ENCODE peak calls at places on chromosomes 3 and 15, in nine cellular contexts. One of them, this sample, is unnamed.

GRCh38 chr3:31533169-31533870 is 595 bp downstream of the STT3B start:
- DNase-seq in AG04450: no peak
- DNase-seq in A549: peak
- DNase-seq in uterus: peak
- DNase-seq in fibroblast of the aortic adventitia: no peak
- DNase-seq in body of pancreas: peak
- DNase-seq in H1: peak
- DNase-seq in psoas muscle: peak
- DNase-seq in fibroblast of villous mesenchyme: peak
- DNase-seq in this sample: peak

GRCh38 chr15:69595009-69595825 is 142.6 kb downstream of the RPLP1 start:
- DNase-seq in AG04450: no peak
- DNase-seq in body of pancreas: peak
- DNase-seq in psoas muscle: peak
- DNase-seq in A549: peak
- DNase-seq in uterus: peak
- DNase-seq in fibroblast of the aortic adventitia: peak
- DNase-seq in H1: no peak
- DNase-seq in fibroblast of villous mesenchyme: no peak
- DNase-seq in this sample: no peak

GRCh38 chr15:74013374-74013893 is 18.9 kb downstream of the PML start:
- DNase-seq in A549: no peak
- DNase-seq in fibroblast of villous mesenchyme: no peak
- DNase-seq in AG04450: no peak
- DNase-seq in uterus: no peak
- DNase-seq in H1: no peak
- DNase-seq in body of pancreas: no peak
- DNase-seq in psoas muscle: no peak
- DNase-seq in fibroblast of the aortic adventitia: no peak
- DNase-seq in this sample: no peak

GRCh38 chr3:39138804-39139415 is 14.5 kb downstream of the CSRNP1 start:
- DNase-seq in psoas muscle: peak
- DNase-seq in fibroblast of the aortic adventitia: peak
- DNase-seq in uterus: peak
- DNase-seq in fibroblast of villous mesenchyme: no peak
- DNase-seq in H1: no peak
- DNase-seq in A549: no peak
- DNase-seq in body of pancreas: no peak
- DNase-seq in AG04450: no peak
- DNase-seq in this sample: no peak

GRCh38 chr3:13712682-13713180 is 163.8 kb downstream of the FBLN2 start:
- DNase-seq in AG04450: no peak
- DNase-seq in H1: no peak
- DNase-seq in body of pancreas: no peak
- DNase-seq in psoas muscle: no peak
- DNase-seq in fibroblast of the aortic adventitia: no peak
- DNase-seq in fibroblast of villous mesenchyme: no peak
- DNase-seq in uterus: peak
- DNase-seq in A549: no peak
- DNase-seq in this sample: no peak

GRCh38 chr15:75727851-75728715 is 15.4 kb upstream of the CSPG4 start:
- DNase-seq in uterus: peak
- DNase-seq in psoas muscle: peak
- DNase-seq in fibroblast of villous mesenchyme: peak
- DNase-seq in H1: peak
- DNase-seq in A549: peak
- DNase-seq in fibroblast of the aortic adventitia: peak
- DNase-seq in body of pancreas: peak
- DNase-seq in AG04450: no peak
- DNase-seq in this sample: peak

GRCh38 chr3:16205156-16205870 is 30.8 kb downstream of the GALNT15 start:
- DNase-seq in body of pancreas: no peak
- DNase-seq in psoas muscle: no peak
- DNase-seq in uterus: no peak
- DNase-seq in A549: no peak
- DNase-seq in fibroblast of villous mesenchyme: no peak
- DNase-seq in H1: no peak
- DNase-seq in fibroblast of the aortic adventitia: peak
- DNase-seq in AG04450: no peak
- DNase-seq in this sample: no peak

GRCh38 chr15:42727740-42728355 is 9.1 kb downstream of the CDAN1 start:
- DNase-seq in A549: no peak
- DNase-seq in AG04450: no peak
- DNase-seq in uterus: no peak
- DNase-seq in H1: peak
- DNase-seq in fibroblast of the aortic adventitia: no peak
- DNase-seq in body of pancreas: no peak
- DNase-seq in fibroblast of villous mesenchyme: no peak
- DNase-seq in psoas muscle: no peak
- DNase-seq in this sample: no peak

GRCh38 chr3:148101061-148101460 is 596.6 kb upstream of the AGTR1 start:
- DNase-seq in H1: no peak
- DNase-seq in fibroblast of villous mesenchyme: no peak
- DNase-seq in uterus: no peak
- DNase-seq in psoas muscle: no peak
- DNase-seq in A549: no peak
- DNase-seq in AG04450: no peak
- DNase-seq in fibroblast of the aortic adventitia: peak
- DNase-seq in body of pancreas: no peak
- DNase-seq in this sample: no peak

GRCh38 chr3:42184622-42185010 is 81.4 kb downstream of the CCK start:
- DNase-seq in AG04450: no peak
- DNase-seq in body of pancreas: no peak
- DNase-seq in A549: no peak
- DNase-seq in uterus: no peak
- DNase-seq in psoas muscle: no peak
- DNase-seq in fibroblast of villous mesenchyme: no peak
- DNase-seq in H1: no peak
- DNase-seq in fibroblast of the aortic adventitia: no peak
- DNase-seq in this sample: no peak

GRCh38 chr15:64865998-64866520 is 24.3 kb downstream of the PLEKHO2 start:
- DNase-seq in fibroblast of villous mesenchyme: peak
- DNase-seq in fibroblast of the aortic adventitia: peak
- DNase-seq in psoas muscle: no peak
- DNase-seq in A549: no peak
- DNase-seq in uterus: no peak
- DNase-seq in AG04450: peak
- DNase-seq in body of pancreas: no peak
- DNase-seq in H1: no peak
- DNase-seq in this sample: peak

GRCh38 chr15:43908641-43909040 is 81.8 kb downstream of the WDR76 start:
- DNase-seq in uterus: no peak
- DNase-seq in fibroblast of the aortic adventitia: no peak
- DNase-seq in body of pancreas: no peak
- DNase-seq in AG04450: no peak
- DNase-seq in fibroblast of villous mesenchyme: no peak
- DNase-seq in psoas muscle: no peak
- DNase-seq in A549: no peak
- DNase-seq in H1: no peak
- DNase-seq in this sample: no peak

GRCh38 chr3:12139111-12139511 is 19.6 kb downstream of the TIMP4 start:
- DNase-seq in fibroblast of villous mesenchyme: peak
- DNase-seq in psoas muscle: no peak
- DNase-seq in AG04450: peak
- DNase-seq in H1: no peak
- DNase-seq in body of pancreas: peak
- DNase-seq in fibroblast of the aortic adventitia: peak
- DNase-seq in uterus: peak
- DNase-seq in A549: peak
- DNase-seq in this sample: peak

GRCh38 chr3:149393355-149394165 is 16.1 kb upstream of the TM4SF1 start:
- DNase-seq in fibroblast of the aortic adventitia: peak
- DNase-seq in fibroblast of villous mesenchyme: peak
- DNase-seq in uterus: peak
- DNase-seq in H1: peak
- DNase-seq in A549: peak
- DNase-seq in body of pancreas: peak
- DNase-seq in psoas muscle: peak
- DNase-seq in AG04450: peak
- DNase-seq in this sample: peak

GRCh38 chr3:173932624-173933023 is 535.1 kb downstream of the NLGN1 start:
- DNase-seq in A549: no peak
- DNase-seq in H1: no peak
- DNase-seq in body of pancreas: no peak
- DNase-seq in AG04450: no peak
- DNase-seq in fibroblast of villous mesenchyme: peak
- DNase-seq in fibroblast of the aortic adventitia: peak
- DNase-seq in uterus: no peak
- DNase-seq in psoas muscle: no peak
- DNase-seq in this sample: peak

DNA sequence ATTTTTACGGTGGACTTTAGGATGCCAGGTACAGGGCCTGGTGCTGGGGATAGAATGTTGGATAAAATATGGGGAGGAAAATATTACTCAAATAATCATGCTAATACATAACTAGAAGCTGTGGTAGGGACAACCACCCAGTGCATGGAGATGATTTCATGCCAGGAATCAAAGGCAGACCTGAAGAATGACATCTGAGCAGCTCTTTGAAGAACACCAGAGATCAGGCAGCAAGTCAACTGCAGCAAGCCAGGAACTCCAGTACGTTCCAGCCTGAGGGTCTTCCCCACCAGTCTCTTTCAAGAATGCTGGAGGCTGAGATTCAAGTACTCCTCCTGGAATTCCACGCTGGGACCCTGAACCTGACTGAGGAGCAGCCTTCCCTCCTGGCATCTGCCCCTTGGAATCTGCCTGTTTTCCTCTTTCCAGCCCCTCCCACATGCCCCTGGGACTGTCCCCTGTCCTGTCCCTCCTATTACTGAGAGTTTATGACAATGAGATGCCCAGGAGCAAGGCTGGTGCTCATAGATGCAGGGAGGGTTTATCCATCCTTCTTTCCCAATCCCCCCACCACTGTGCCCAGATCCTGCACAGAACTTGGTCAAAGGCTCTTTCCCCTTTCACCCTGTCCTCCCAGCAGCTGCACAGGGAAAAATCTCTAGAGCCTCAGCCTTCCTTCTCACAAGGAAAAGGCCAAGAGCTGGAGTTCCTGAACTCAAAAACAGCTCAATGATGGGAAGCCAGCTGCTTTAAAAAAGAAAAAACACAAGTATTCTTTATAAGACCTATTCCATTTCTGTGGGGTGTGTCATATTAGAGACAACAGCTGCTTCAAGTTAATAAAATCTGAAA is 68.0 kb downstream of the PDZRN3 start:
- DNase-seq in H1: no peak
- DNase-seq in psoas muscle: no peak
- DNase-seq in uterus: no peak
- DNase-seq in fibroblast of villous mesenchyme: no peak
- DNase-seq in fibroblast of the aortic adventitia: peak
- DNase-seq in body of pancreas: no peak
- DNase-seq in AG04450: no peak
- DNase-seq in A549: no peak
- DNase-seq in this sample: no peak
- H3K4me3 ChIP-seq in H1: no peak
- H3K4me3 ChIP-seq in psoas muscle: no peak
- H3K4me3 ChIP-seq in uterus: no peak
- H3K4me3 ChIP-seq in fibroblast of villous mesenchyme: no peak
- H3K4me3 ChIP-seq in fibroblast of the aortic adventitia: no peak
- H3K4me3 ChIP-seq in body of pancreas: no peak
- H3K4me3 ChIP-seq in AG04450: no peak
- H3K4me3 ChIP-seq in A549: no peak
- H3K4me3 ChIP-seq in this sample: no peak

DNA sequence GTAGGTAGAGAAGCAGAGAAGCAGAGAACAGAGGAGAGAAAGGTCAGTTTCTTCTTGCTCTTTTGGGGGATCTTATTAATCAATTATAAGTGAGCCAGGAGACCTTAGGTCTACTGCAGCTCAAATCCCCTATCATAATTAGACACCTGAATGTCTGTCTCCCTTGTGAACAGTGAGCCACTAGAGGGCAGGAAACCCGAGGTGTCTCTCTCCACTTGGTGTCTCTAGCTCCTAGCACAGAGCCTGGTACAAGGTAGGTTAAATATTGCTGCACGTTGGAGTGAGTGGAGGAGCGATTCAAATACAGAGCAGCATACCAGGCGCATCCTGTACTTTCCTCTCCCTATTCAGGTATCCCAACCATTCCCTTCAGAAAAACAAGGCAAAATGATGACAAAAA is 2.0 kb upstream of the ST8SIA2 start:
- DNase-seq in A549: peak
- DNase-seq in uterus: no peak
- DNase-seq in AG04450: no peak
- DNase-seq in H1: peak
- DNase-seq in psoas muscle: no peak
- DNase-seq in fibroblast of villous mesenchyme: peak
- DNase-seq in body of pancreas: no peak
- DNase-seq in fibroblast of the aortic adventitia: peak
- DNase-seq in this sample: peak
- TF ChIP-seq CTCF in A549: peak
- TF ChIP-seq CTCF in uterus: no peak
- TF ChIP-seq CTCF in AG04450: peak
- TF ChIP-seq CTCF in H1: peak
- TF ChIP-seq CTCF in psoas muscle: peak
- TF ChIP-seq CTCF in fibroblast of villous mesenchyme: peak
- TF ChIP-seq CTCF in body of pancreas: no peak
- TF ChIP-seq CTCF in fibroblast of the aortic adventitia: no peak
- TF ChIP-seq CTCF in this sample: peak

GRCh38 chr3:112043621-112044201 is 9.2 kb downstream of the TMPRSS7 start:
- DNase-seq in fibroblast of villous mesenchyme: peak
- DNase-seq in AG04450: peak
- DNase-seq in A549: peak
- DNase-seq in psoas muscle: no peak
- DNase-seq in fibroblast of the aortic adventitia: peak
- DNase-seq in uterus: peak
- DNase-seq in H1: no peak
- DNase-seq in body of pancreas: peak
- DNase-seq in this sample: peak
- H3K4me3 ChIP-seq in fibroblast of villous mesenchyme: peak
- H3K4me3 ChIP-seq in AG04450: no peak
- H3K4me3 ChIP-seq in A549: no peak
- H3K4me3 ChIP-seq in psoas muscle: no peak
- H3K4me3 ChIP-seq in fibroblast of the aortic adventitia: no peak
- H3K4me3 ChIP-seq in uterus: no peak
- H3K4me3 ChIP-seq in H1: no peak
- H3K4me3 ChIP-seq in body of pancreas: no peak
- H3K4me3 ChIP-seq in this sample: peak

DNA sequence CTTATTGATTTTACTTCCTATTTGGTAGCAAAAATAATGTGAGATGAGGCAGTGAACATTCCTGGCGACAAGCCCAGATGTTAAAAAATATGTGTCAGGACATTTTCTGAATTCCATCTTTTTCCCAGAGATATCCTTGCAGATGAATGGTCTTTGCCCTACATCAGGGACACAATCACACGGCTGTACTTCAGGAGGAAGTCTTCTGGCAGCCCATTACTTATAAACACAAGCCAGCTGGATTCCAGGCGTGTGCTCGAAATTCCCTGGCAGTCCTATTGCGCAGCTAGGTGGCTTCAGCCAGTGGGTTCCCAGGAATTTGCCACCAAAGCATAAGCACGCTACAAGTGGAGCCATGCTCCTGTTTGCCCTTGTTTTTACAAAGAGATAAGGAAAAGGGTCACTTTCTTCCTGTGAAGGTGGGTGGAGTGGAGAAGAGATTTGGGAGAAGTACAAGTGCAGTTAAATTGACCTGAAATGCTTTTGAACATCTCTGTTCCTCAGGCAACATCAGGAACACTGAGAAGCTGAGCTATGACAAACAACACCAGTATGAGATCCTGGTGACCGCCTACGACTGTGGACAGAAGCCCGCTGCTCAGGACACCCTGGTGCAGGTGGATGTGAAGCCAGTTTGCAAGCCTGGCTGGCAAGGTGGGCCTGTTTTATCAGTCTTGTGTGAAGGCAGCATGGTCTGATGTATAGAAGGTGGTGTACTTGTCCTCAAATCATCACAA is 257.1 kb upstream of the TRIM42 start:
- DNase-seq in A549: peak
- DNase-seq in H1: no peak
- DNase-seq in fibroblast of the aortic adventitia: peak
- DNase-seq in fibroblast of villous mesenchyme: peak
- DNase-seq in psoas muscle: no peak
- DNase-seq in body of pancreas: peak
- DNase-seq in uterus: no peak
- DNase-seq in AG04450: peak
- DNase-seq in this sample: peak
- TF ChIP-seq CTCF in A549: no peak
- TF ChIP-seq CTCF in H1: peak
- TF ChIP-seq CTCF in fibroblast of the aortic adventitia: peak
- TF ChIP-seq CTCF in fibroblast of villous mesenchyme: no peak
- TF ChIP-seq CTCF in psoas muscle: no peak
- TF ChIP-seq CTCF in body of pancreas: peak
- TF ChIP-seq CTCF in uterus: no peak
- TF ChIP-seq CTCF in AG04450: no peak
- TF ChIP-seq CTCF in this sample: peak